ENCODE peak calls at places on chromosomes 11 and 22, in five cellular contexts. One of them, this sample, is unnamed.

GRCh38 chr22:47307812-47308211 is 545.4 kb downstream of the TBC1D22A start:
- DNase-seq in trophoblast cell: no peak
- DNase-seq in neuronal stem cell: no peak
- DNase-seq in mesenchymal stem cell: no peak
- DNase-seq in H1: no peak
- DNase-seq in this sample: no peak

GRCh38 chr11:114346709-114347141 is 50.5 kb downstream of the NNMT start:
- DNase-seq in trophoblast cell: no peak
- DNase-seq in H1: no peak
- DNase-seq in mesenchymal stem cell: no peak
- DNase-seq in neuronal stem cell: no peak
- DNase-seq in this sample: no peak

GRCh38 chr11:69985654-69986420 is 92.3 kb upstream of the ANO1 start:
- DNase-seq in neuronal stem cell: no peak
- DNase-seq in mesenchymal stem cell: no peak
- DNase-seq in H1: peak
- DNase-seq in trophoblast cell: no peak
- DNase-seq in this sample: no peak

GRCh38 chr11:115207166-115207591 is 297.0 kb downstream of the CADM1 start:
- DNase-seq in mesenchymal stem cell: peak
- DNase-seq in neuronal stem cell: no peak
- DNase-seq in trophoblast cell: no peak
- DNase-seq in H1: no peak
- DNase-seq in this sample: no peak

GRCh38 chr11:106133529-106133928 is 56.1 kb downstream of the AASDHPPT start:
- DNase-seq in H1: no peak
- DNase-seq in trophoblast cell: no peak
- DNase-seq in mesenchymal stem cell: no peak
- DNase-seq in neuronal stem cell: no peak
- DNase-seq in this sample: no peak

GRCh38 chr22:42177891-42178336 is 47.3 kb upstream of the CYP2D6 start:
- DNase-seq in trophoblast cell: no peak
- DNase-seq in mesenchymal stem cell: no peak
- DNase-seq in H1: no peak
- DNase-seq in neuronal stem cell: no peak
- DNase-seq in this sample: no peak

GRCh38 chr22:31436132-31436531 is 36.7 kb downstream of the DRG1 start:
- DNase-seq in neuronal stem cell: no peak
- DNase-seq in mesenchymal stem cell: no peak
- DNase-seq in trophoblast cell: no peak
- DNase-seq in H1: no peak
- DNase-seq in this sample: no peak

GRCh38 chr11:64917663-64917995 is 620 bp upstream of the ATG2A start:
- DNase-seq in neuronal stem cell: no peak
- DNase-seq in trophoblast cell: no peak
- DNase-seq in H1: no peak
- DNase-seq in mesenchymal stem cell: no peak
- DNase-seq in this sample: no peak

GRCh38 chr11:94775576-94776327 is 7.6 kb downstream of the AMOTL1 start:
- DNase-seq in trophoblast cell: no peak
- DNase-seq in neuronal stem cell: no peak
- DNase-seq in H1: no peak
- DNase-seq in mesenchymal stem cell: no peak
- DNase-seq in this sample: no peak

GRCh38 chr11:44235765-44236201 is 74.2 kb downstream of the ALX4 start:
- DNase-seq in trophoblast cell: no peak
- DNase-seq in H1: no peak
- DNase-seq in mesenchymal stem cell: peak
- DNase-seq in neuronal stem cell: no peak
- DNase-seq in this sample: no peak

GRCh38 chr11:70828498-70829159 is 423.7 kb downstream of the SHANK2 start:
- DNase-seq in H1: no peak
- DNase-seq in neuronal stem cell: no peak
- DNase-seq in trophoblast cell: no peak
- DNase-seq in mesenchymal stem cell: no peak
- DNase-seq in this sample: no peak

GRCh38 chr11:33507967-33508366 is 192.7 kb downstream of the C11orf91 start:
- DNase-seq in trophoblast cell: peak
- DNase-seq in mesenchymal stem cell: peak
- DNase-seq in neuronal stem cell: no peak
- DNase-seq in H1: no peak
- DNase-seq in this sample: peak

GRCh38 chr11:12128191-12128841 is 17.9 kb downstream of the MICAL2 start:
- DNase-seq in trophoblast cell: no peak
- DNase-seq in neuronal stem cell: no peak
- DNase-seq in H1: no peak
- DNase-seq in mesenchymal stem cell: no peak
- DNase-seq in this sample: no peak

GRCh38 chr11:87463486-87464102 is 425.9 kb downstream of the TMEM135 start:
- DNase-seq in mesenchymal stem cell: no peak
- DNase-seq in neuronal stem cell: peak
- DNase-seq in trophoblast cell: peak
- DNase-seq in H1: no peak
- DNase-seq in this sample: peak

GRCh38 chr22:41979423-41980250 is 10.4 kb downstream of the SEPTIN3 start:
- DNase-seq in neuronal stem cell: no peak
- DNase-seq in trophoblast cell: no peak
- DNase-seq in mesenchymal stem cell: no peak
- DNase-seq in H1: no peak
- DNase-seq in this sample: no peak

GRCh38 chr11:73323464-73323863 is 15.4 kb downstream of the ARHGEF17 start:
- DNase-seq in mesenchymal stem cell: peak
- DNase-seq in neuronal stem cell: no peak
- DNase-seq in trophoblast cell: peak
- DNase-seq in H1: peak
- DNase-seq in this sample: peak

GRCh38 chr11:110979696-110980095 is 265.8 kb upstream of the POU2AF2 start:
- DNase-seq in H1: no peak
- DNase-seq in mesenchymal stem cell: no peak
- DNase-seq in neuronal stem cell: no peak
- DNase-seq in trophoblast cell: no peak
- DNase-seq in this sample: no peak

GRCh38 chr11:19597194-19597593 is 115.4 kb upstream of the NAV2 start:
- DNase-seq in mesenchymal stem cell: peak
- DNase-seq in neuronal stem cell: no peak
- DNase-seq in trophoblast cell: peak
- DNase-seq in H1: no peak
- DNase-seq in this sample: no peak

GRCh38 chr11:64788321-64789215 is 10.2 kb upstream of the SF1 start:
- DNase-seq in mesenchymal stem cell: no peak
- DNase-seq in H1: no peak
- DNase-seq in trophoblast cell: no peak
- DNase-seq in neuronal stem cell: no peak
- DNase-seq in this sample: no peak

GRCh38 chr22:23243006-23243573 is 62.8 kb downstream of the BCR start:
- DNase-seq in trophoblast cell: no peak
- DNase-seq in mesenchymal stem cell: no peak
- DNase-seq in neuronal stem cell: peak
- DNase-seq in H1: peak
- DNase-seq in this sample: peak

GRCh38 chr11:32333335-32333991 is 101.9 kb downstream of the WT1 start:
- DNase-seq in trophoblast cell: peak
- DNase-seq in H1: peak
- DNase-seq in mesenchymal stem cell: peak
- DNase-seq in neuronal stem cell: peak
- DNase-seq in this sample: peak

GRCh38 chr22:35568751-35569725 is 28.4 kb downstream of the RASD2 start:
- DNase-seq in trophoblast cell: peak
- DNase-seq in neuronal stem cell: no peak
- DNase-seq in mesenchymal stem cell: no peak
- DNase-seq in H1: no peak
- DNase-seq in this sample: no peak
- H2BK12ac ChIP-seq in trophoblast cell: no peak
- H2BK12ac ChIP-seq in neuronal stem cell: no peak
- H2BK12ac ChIP-seq in mesenchymal stem cell: no peak
- H2BK12ac ChIP-seq in H1: no peak
- H2BK12ac ChIP-seq in this sample: no peak

GRCh38 chr11:78417175-78417887 is at the start of gene GAB2:
- DNase-seq in mesenchymal stem cell: no peak
- DNase-seq in H1: peak
- DNase-seq in trophoblast cell: peak
- DNase-seq in neuronal stem cell: no peak
- DNase-seq in this sample: peak

GRCh38 chr11:78417888-78418583 is 416 bp upstream of the GAB2 start:
- DNase-seq in neuronal stem cell: peak
- DNase-seq in mesenchymal stem cell: peak
- DNase-seq in H1: peak
- DNase-seq in trophoblast cell: peak
- DNase-seq in this sample: peak

GRCh38 chr11:78419327-78419726 is 1.7 kb upstream of the GAB2 start:
- DNase-seq in H1: no peak
- DNase-seq in trophoblast cell: peak
- DNase-seq in mesenchymal stem cell: peak
- DNase-seq in neuronal stem cell: no peak
- DNase-seq in this sample: no peak

GRCh38 chr11:78420255-78420764 is 2.7 kb upstream of the GAB2 start:
- DNase-seq in trophoblast cell: no peak
- DNase-seq in neuronal stem cell: peak
- DNase-seq in mesenchymal stem cell: peak
- DNase-seq in H1: peak
- DNase-seq in this sample: peak

DNA sequence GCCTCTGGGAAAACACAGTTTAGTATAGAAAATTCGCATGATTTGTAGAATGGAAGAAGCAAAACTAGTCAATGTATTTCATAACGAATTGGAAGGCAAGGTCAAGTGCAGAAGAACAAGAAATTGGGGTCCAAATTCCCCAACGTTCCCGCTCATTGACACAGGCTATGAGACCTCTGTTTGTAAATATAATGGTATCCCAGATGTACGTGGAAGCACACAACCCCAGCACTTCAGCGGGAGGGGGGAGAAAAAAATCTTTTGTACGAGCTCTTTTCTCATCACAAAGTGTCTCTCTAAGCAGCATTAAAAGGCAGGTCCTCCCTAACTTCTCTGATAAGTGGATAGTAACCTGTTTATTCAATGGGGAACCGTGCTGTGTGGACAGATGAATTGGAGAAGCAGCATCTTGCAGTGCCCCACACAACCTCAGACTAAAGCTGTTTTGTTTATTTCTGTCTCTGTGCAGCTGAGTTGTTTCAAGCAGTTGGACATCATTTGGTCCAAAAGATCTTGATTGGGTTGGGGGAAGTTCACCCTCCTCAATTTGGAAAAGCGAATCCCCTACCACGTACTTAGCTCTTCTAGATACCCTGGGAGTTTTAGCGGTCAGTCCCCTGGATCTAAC is 1.1 kb upstream of the GAB2 start:
- DNase-seq in trophoblast cell: no peak
- DNase-seq in H1: no peak
- DNase-seq in mesenchymal stem cell: no peak
- DNase-seq in neuronal stem cell: no peak
- DNase-seq in this sample: no peak
- H2BK12ac ChIP-seq in trophoblast cell: peak
- H2BK12ac ChIP-seq in H1: no peak
- H2BK12ac ChIP-seq in mesenchymal stem cell: no peak
- H2BK12ac ChIP-seq in neuronal stem cell: no peak
- H2BK12ac ChIP-seq in this sample: no peak

GRCh38 chr11:240315-240714 is 3.5 kb downstream of the PSMD13 start:
- DNase-seq in trophoblast cell: no peak
- DNase-seq in H1: no peak
- DNase-seq in neuronal stem cell: no peak
- DNase-seq in mesenchymal stem cell: no peak
- DNase-seq in this sample: no peak

GRCh38 chr11:236774-237767 is at the start of gene PSMD13:
- DNase-seq in mesenchymal stem cell: peak
- DNase-seq in H1: peak
- DNase-seq in trophoblast cell: peak
- DNase-seq in neuronal stem cell: peak
- DNase-seq in this sample: peak

GRCh38 chr11:232783-233565 is 3.2 kb downstream of the SIRT3 start:
- DNase-seq in mesenchymal stem cell: no peak
- DNase-seq in H1: no peak
- DNase-seq in trophoblast cell: no peak
- DNase-seq in neuronal stem cell: no peak
- DNase-seq in this sample: no peak

GRCh38 chr11:235180-235997 is 753 bp downstream of the SIRT3 start:
- DNase-seq in neuronal stem cell: no peak
- DNase-seq in trophoblast cell: no peak
- DNase-seq in mesenchymal stem cell: no peak
- DNase-seq in H1: no peak
- DNase-seq in this sample: no peak

DNA sequence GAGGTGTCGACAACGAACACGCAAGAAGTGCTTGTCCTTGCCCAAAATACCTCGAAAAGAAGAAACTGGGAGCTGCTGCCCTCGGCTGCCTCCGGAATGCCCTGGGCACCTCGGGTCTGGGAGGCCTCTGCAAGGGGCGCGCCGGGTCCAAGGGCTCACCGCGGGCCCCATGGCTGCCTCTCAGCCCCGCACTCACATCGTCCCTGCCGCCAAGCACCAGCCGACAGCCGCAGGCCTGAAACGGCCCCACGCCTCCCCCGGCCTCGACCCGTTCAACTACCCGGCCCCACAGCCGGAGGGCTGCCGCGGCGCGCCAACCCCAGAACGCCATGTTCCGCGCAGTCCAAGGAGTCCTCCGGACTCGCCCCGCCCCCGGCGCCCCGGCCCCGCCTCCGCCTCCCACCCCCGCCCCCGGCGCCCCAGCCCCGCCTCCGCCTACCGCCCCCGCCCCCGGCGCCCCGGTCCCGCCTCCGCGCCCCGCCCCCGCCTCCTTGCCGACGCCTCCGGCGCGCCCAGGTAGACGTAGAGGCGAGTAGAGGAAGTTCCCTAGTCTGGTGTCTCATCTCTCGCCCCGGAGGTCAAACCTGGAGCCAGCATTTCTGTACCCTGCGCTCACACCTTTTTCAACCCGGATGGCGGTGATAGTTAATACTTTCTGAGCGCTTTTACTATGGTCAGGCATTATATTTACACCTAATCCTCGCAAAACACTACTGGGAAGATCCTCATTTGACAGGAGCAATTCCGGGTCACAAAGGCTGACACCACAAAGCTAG is at the start of gene SIRT3:
- DNase-seq in trophoblast cell: peak
- DNase-seq in mesenchymal stem cell: peak
- DNase-seq in neuronal stem cell: peak
- DNase-seq in H1: peak
- DNase-seq in this sample: peak
- H2BK12ac ChIP-seq in trophoblast cell: peak
- H2BK12ac ChIP-seq in mesenchymal stem cell: no peak
- H2BK12ac ChIP-seq in neuronal stem cell: no peak
- H2BK12ac ChIP-seq in H1: no peak
- H2BK12ac ChIP-seq in this sample: no peak

GRCh38 chr22:45959719-45960476 is 17.1 kb downstream of the WNT7B start:
- DNase-seq in H1: no peak
- DNase-seq in trophoblast cell: no peak
- DNase-seq in neuronal stem cell: no peak
- DNase-seq in mesenchymal stem cell: no peak
- DNase-seq in this sample: no peak

GRCh38 chr22:45962431-45962712 is 14.6 kb downstream of the WNT7B start:
- DNase-seq in trophoblast cell: no peak
- DNase-seq in mesenchymal stem cell: no peak
- DNase-seq in H1: no peak
- DNase-seq in neuronal stem cell: no peak
- DNase-seq in this sample: no peak

GRCh38 chr22:45960477-45961386 is 16.2 kb downstream of the WNT7B start:
- DNase-seq in trophoblast cell: peak
- DNase-seq in neuronal stem cell: no peak
- DNase-seq in H1: no peak
- DNase-seq in mesenchymal stem cell: no peak
- DNase-seq in this sample: no peak

GRCh38 chr22:45962756-45963155 is 14.2 kb downstream of the WNT7B start:
- DNase-seq in trophoblast cell: no peak
- DNase-seq in neuronal stem cell: no peak
- DNase-seq in mesenchymal stem cell: no peak
- DNase-seq in H1: no peak
- DNase-seq in this sample: no peak

GRCh38 chr22:45961679-45962430 is 15.1 kb downstream of the WNT7B start:
- DNase-seq in H1: no peak
- DNase-seq in trophoblast cell: no peak
- DNase-seq in mesenchymal stem cell: no peak
- DNase-seq in neuronal stem cell: no peak
- DNase-seq in this sample: no peak
- H2BK12ac ChIP-seq in H1: no peak
- H2BK12ac ChIP-seq in trophoblast cell: no peak
- H2BK12ac ChIP-seq in mesenchymal stem cell: no peak
- H2BK12ac ChIP-seq in neuronal stem cell: no peak
- H2BK12ac ChIP-seq in this sample: no peak

This sample was measured in H9.